ENCODE peak calls at places on chromosome 4, in six cellular contexts. F is mucosa of descending colon; Y is kidney tubule cell; U is substantia nigra; J is activated CD8-positive, alpha-beta memory T cell treated with anti-CD3 and anti-CD28 coated beads for 4 hours; D is occipital lobe. M is an unnamed sample.
A peak's percentile ranks its signal among the peaks of the same experiment; 100 is the strongest.

GRCh38 chr4:29560452-29560851 is 1159.7 kb upstream of the PCDH7 start:
- DNase-seq in J (no peak), D (no peak), F (no peak), Y (peak; percentile 86), U (no peak), M (no peak)

GRCh38 chr4:135834471-135834870 is 1632.9 kb upstream of the PABPC4L start:
- DNase-seq in F (no peak), U (no peak), Y (no peak), J (no peak), D (no peak), M (no peak)

GRCh38 chr4:177455591-177455990 is 13.4 kb upstream of the AGA start:
- DNase-seq in F (no peak), D (no peak), J (no peak), U (no peak), Y (no peak), M (no peak)

GRCh38 chr4:124189545-124189944 is 523.0 kb downstream of the ANKRD50 start:
- DNase-seq in U (no peak), F (no peak), J (no peak), D (no peak), Y (no peak), M (no peak)

GRCh38 chr4:122764071-122764807 is 31.7 kb downstream of the BBS12 start:
- DNase-seq in Y (peak; percentile 46), J (no peak), F (no peak), U (no peak), D (no peak), M (no peak)

GRCh38 chr4:171993247-171993646 is 180.0 kb downstream of the GALNTL6 start:
- DNase-seq in U (no peak), D (no peak), J (no peak), F (no peak), Y (no peak), M (no peak)

GRCh38 chr4:7581477-7581876 is 146.7 kb upstream of the PSAPL1 start:
- DNase-seq in F (no peak), Y (no peak), D (no peak), J (no peak), U (no peak), M (no peak)

GRCh38 chr4:26782830-26783202 is 77.8 kb upstream of the STIM2 start:
- DNase-seq in J (no peak), U (no peak), D (no peak), Y (no peak), F (no peak), M (no peak)

GRCh38 chr4:38090450-38091246 is 130.4 kb downstream of the PTTG2 start:
- DNase-seq in U (no peak), Y (no peak), J (no peak), F (no peak), D (no peak), M (no peak)

GRCh38 chr4:77576351-77576750 is 29.3 kb upstream of the CXCL13 start:
- DNase-seq in U (no peak), D (no peak), Y (no peak), J (no peak), F (no peak), M (no peak)

GRCh38 chr4:39975488-39976089 is 2.1 kb downstream of the PDS5A start:
- DNase-seq in Y (peak; percentile 21), U (no peak), J (no peak), F (no peak), D (no peak), M (no peak)

GRCh38 chr4:29423836-29424721 is 1296.1 kb upstream of the PCDH7 start:
- DNase-seq in Y (peak; percentile 67), D (no peak), U (no peak), J (no peak), F (no peak), M (no peak)

GRCh38 chr4:74244049-74244448 is 64.2 kb upstream of the EPGN start:
- DNase-seq in U (no peak), J (no peak), D (no peak), Y (no peak), F (no peak), M (no peak)

GRCh38 chr4:172996571-172997216 is 171.9 kb upstream of the GALNT7 start:
- DNase-seq in F (no peak), U (no peak), D (no peak), Y (peak; percentile 85), J (no peak), M (no peak)